ENCODE peak calls at places on chromosomes 4 and X, in six cellular contexts. L is MCF 10A, V is lower leg skin, P is AG10803, J is pancreas, D is cardiac muscle cell. T is an unnamed sample.

GRCh38 chr4:23232987-23233386 is 540.2 kb downstream of the GBA3 start:
- DNase-seq in V (no peak), J (no peak), D (no peak), L (peak; percentile 82), P (no peak), T (no peak)

GRCh38 chrX:134371133-134371532 is 88.8 kb upstream of the HPRT1 start:
- DNase-seq in L (no peak), V (no peak), P (no peak), J (no peak), D (peak; percentile 19), T (no peak)

GRCh38 chr4:185726931-185727330 is 85.1 kb downstream of the SORBS2 start:
- DNase-seq in J (no peak), V (no peak), D (no peak), L (no peak), P (peak; percentile 77), T (no peak)

GRCh38 chr4:110516106-110516922 is 40.4 kb downstream of the ENPEP start:
- DNase-seq in J (peak; percentile 88), V (peak; percentile 61), P (peak; percentile 44), D (peak; percentile 78), L (peak; percentile 88), T (peak; percentile 58)

GRCh38 chr4:56843421-56843899 is 22.0 kb upstream of the SPINK2 start:
- DNase-seq in D (no peak), P (no peak), V (no peak), J (peak; percentile 7), L (no peak), T (no peak)

GRCh38 chr4:112147697-112148096 is 2.4 kb downstream of the FAM241A start:
- DNase-seq in J (no peak), P (no peak), L (no peak), D (no peak), V (no peak), T (no peak)

GRCh38 chr4:76147454-76148141 is 599 bp downstream of the NUP54 start:
- DNase-seq in V (peak; percentile 19), D (peak; percentile 82), P (peak; percentile 52), L (peak; percentile 87), J (no peak), T (no peak)

GRCh38 chrX:11105080-11105479 is 6.1 kb upstream of the HCCS start:
- DNase-seq in V (no peak), L (peak; percentile 54), J (no peak), P (peak; percentile 16), D (no peak), T (no peak)

GRCh38 chrX:103417933-103418332 is 41.6 kb downstream of the BEX3 start:
- DNase-seq in V (no peak), P (no peak), L (no peak), D (no peak), J (no peak), T (no peak)

GRCh38 chrX:10988653-10989052 is 122.5 kb upstream of the HCCS start:
- DNase-seq in P (no peak), L (no peak), D (no peak), V (no peak), J (no peak), T (no peak)

GRCh38 chrX:39850630-39851152 is 247.1 kb downstream of the BCOR start:
- DNase-seq in V (no peak), J (no peak), D (no peak), L (no peak), P (peak; percentile 55), T (no peak)

GRCh38 chr4:138677651-138678202 is 337.9 kb upstream of the NOCT start:
- DNase-seq in V (no peak), L (no peak), D (no peak), P (no peak), J (no peak), T (no peak)

GRCh38 chr4:48190839-48191238 is 56.8 kb upstream of the TXK start:
- DNase-seq in V (no peak), J (no peak), P (no peak), D (no peak), L (no peak), T (no peak)

GRCh38 chrX:110210417-110211139 is 107.3 kb downstream of the AMMECR1 start:
- DNase-seq in P (peak; percentile 90), J (no peak), D (no peak), V (no peak), L (peak; percentile 61), T (no peak)

GRCh38 chr4:125316391-125316780 is 1.6 kb downstream of the FAT4 start:
- DNase-seq in P (peak; percentile 28), L (peak; percentile 67), D (peak; percentile 34), J (peak; percentile 37), V (peak; percentile 24), T (peak; percentile 22)

GRCh38 chr4:125315571-125316390 is 1.0 kb downstream of the FAT4 start:
- DNase-seq in P (peak; percentile 46), D (peak; percentile 88), L (peak; percentile 59), V (no peak), J (peak; percentile 26), T (peak; percentile 34)

GRCh38 chr4:125319311-125319710 is 4.6 kb downstream of the FAT4 start:
- DNase-seq in L (no peak), J (no peak), D (no peak), V (no peak), P (no peak), T (no peak)

GRCh38 chr4:125316781-125317525 is 2.2 kb downstream of the FAT4 start:
- DNase-seq in J (peak; percentile 15), P (peak; percentile 30), L (peak; percentile 49), D (peak; percentile 41), V (no peak), T (peak; percentile 21)

DNA sequence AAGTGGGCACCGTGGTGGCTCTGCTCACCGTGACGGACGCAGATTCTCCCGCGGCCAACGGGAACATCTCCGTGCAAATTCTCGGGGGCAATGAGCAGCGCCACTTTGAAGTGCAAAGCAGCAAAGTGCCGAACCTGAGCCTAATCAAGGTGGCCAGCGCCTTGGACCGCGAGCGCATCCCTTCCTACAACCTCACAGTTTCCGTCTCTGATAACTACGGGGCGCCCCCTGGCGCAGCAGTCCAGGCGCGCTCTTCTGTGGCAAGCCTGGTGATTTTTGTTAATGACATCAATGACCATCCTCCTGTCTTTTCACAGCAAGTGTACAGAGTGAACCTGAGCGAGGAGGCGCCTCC is 2.7 kb downstream of the FAT4 start:
- DNase-seq in V (peak; percentile 30), J (peak; percentile 25), P (peak; percentile 56), L (peak; percentile 49), D (peak; percentile 49), T (peak; percentile 45)
- TF ChIP-seq CTCF in V (no peak), J (no peak), P (peak; percentile 71), L (peak; percentile 28), D (peak; percentile 73), T (peak; percentile 49)

GRCh38 chr4:120071192-120071795 is 4.6 kb upstream of the MAD2L1 start:
- DNase-seq in J (peak; percentile 51), P (peak; percentile 70), D (peak; percentile 65), L (peak; percentile 80), V (no peak), T (peak; percentile 29)
- TF ChIP-seq CTCF in J (peak; percentile 60), P (peak; percentile 68), D (peak; percentile 60), L (peak; percentile 64), V (no peak), T (peak; percentile 73)

DNA sequence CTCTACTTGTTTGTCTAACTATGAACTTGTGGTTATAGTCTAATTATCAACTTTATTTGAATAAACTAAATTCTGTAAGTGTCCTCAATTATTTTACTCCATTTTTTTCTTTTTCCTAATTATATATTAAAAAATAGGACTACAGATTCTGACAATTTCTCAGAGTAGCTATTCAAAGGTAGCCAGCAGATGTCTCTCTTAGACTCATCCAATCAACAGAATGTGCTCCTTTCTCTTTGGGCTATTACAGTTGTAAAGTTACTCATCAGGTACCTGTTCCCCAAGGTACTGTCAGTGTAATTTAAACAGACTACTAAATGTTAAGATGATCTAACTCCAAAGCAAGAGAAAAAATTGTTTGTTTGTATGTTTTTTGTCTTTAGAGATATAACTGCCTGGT is 248.6 kb downstream of the PCDH18 start:
- DNase-seq in P (peak; percentile 49), V (no peak), D (peak; percentile 12), J (no peak), L (peak; percentile 14), T (no peak)
- TF ChIP-seq CTCF in P (peak; percentile 59), V (no peak), D (peak; percentile 54), J (no peak), L (peak; percentile 47), T (no peak)

GRCh38 chr4:16196482-16197393 is 29.5 kb downstream of the TAPT1 start:
- DNase-seq in L (peak; percentile 62), P (peak; percentile 80), J (no peak), V (no peak), D (peak; percentile 62), T (no peak)
- TF ChIP-seq CTCF in L (peak; percentile 19), P (peak; percentile 50), J (no peak), V (no peak), D (peak; percentile 51), T (no peak)